ENCODE peak calls at places on chromosomes 13 and 19, in eight cellular contexts. D is choroid plexus epithelial cell; U is right lobe of liver; C is fibroblast of lung; Z is MM.1S; V is lower lobe of right lung; F is GM12865; Q is CD8-positive, alpha-beta T cell. G is an unnamed sample.

GRCh38 chr19:30001794-30002193 is 59.8 kb downstream of the URI1 start:
- DNase-seq in D (peak; percentile 79), U (no peak), C (peak; percentile 2), Z (no peak), V (no peak), F (peak; percentile 7), Q (no peak), G (no peak)

GRCh38 chr19:55186080-55186479 is 6.0 kb upstream of the SYT5 start:
- DNase-seq in D (no peak), U (no peak), C (no peak), Z (no peak), V (no peak), F (no peak), Q (no peak), G (no peak)

GRCh38 chr13:25874907-25875306 is 176.9 kb downstream of the SHISA2 start:
- DNase-seq in D (no peak), U (no peak), C (no peak), Z (no peak), V (no peak), F (no peak), Q (peak; percentile 66), G (peak; percentile 68)

GRCh38 chr13:106567421-106568224 is at the start of gene ARGLU1:
- DNase-seq in D (peak; percentile 95), U (peak; percentile 94), C (peak; percentile 86), Z (peak; percentile 95), V (peak; percentile 95), F (peak; percentile 95), Q (peak; percentile 97), G (peak; percentile 88)

GRCh38 chr19:18286973-18287635 is 5.7 kb upstream of the JUND start:
- DNase-seq in D (no peak), U (no peak), C (no peak), Z (no peak), V (no peak), F (no peak), Q (no peak), G (no peak)

GRCh38 chr13:30017880-30018279 is 167.5 kb upstream of the UBL3 start:
- DNase-seq in D (peak; percentile 24), U (no peak), C (no peak), Z (no peak), V (no peak), F (no peak), Q (no peak), G (no peak)

GRCh38 chr13:71087006-71087405 is 780.0 kb downstream of the DACH1 start:
- DNase-seq in D (no peak), U (no peak), C (no peak), Z (no peak), V (no peak), F (no peak), Q (no peak), G (no peak)

GRCh38 chr19:34662919-34663318 is 14.0 kb downstream of the SCGB2B2 start:
- DNase-seq in D (peak; percentile 33), U (no peak), C (no peak), Z (peak; percentile 80), V (no peak), F (peak; percentile 56), Q (peak; percentile 33), G (no peak)

GRCh38 chr13:24270639-24271131 is 38.7 kb upstream of the C1QTNF9 start:
- DNase-seq in D (peak; percentile 62), U (peak; percentile 78), C (peak; percentile 62), Z (no peak), V (peak; percentile 83), F (peak; percentile 85), Q (peak; percentile 65), G (peak; percentile 85)

GRCh38 chr19:19043481-19043880 is 10.1 kb downstream of the ARMC6 start:
- DNase-seq in D (no peak), U (no peak), C (no peak), Z (no peak), V (no peak), F (no peak), Q (no peak), G (no peak)

GRCh38 chr13:27481766-27482165 is 31.4 kb upstream of the MTIF3 start:
- DNase-seq in D (peak; percentile 63), U (peak; percentile 68), C (no peak), Z (peak; percentile 24), V (peak; percentile 63), F (peak; percentile 28), Q (no peak), G (no peak)

GRCh38 chr13:70173236-70173959 is 65.1 kb upstream of the KLHL1 start:
- DNase-seq in D (peak; percentile 1), U (no peak), C (peak; percentile 13), Z (no peak), V (no peak), F (no peak), Q (no peak), G (no peak)

GRCh38 chr19:35932291-35932936 is 3.8 kb upstream of the LRFN3 start:
- DNase-seq in D (no peak), U (no peak), C (no peak), Z (no peak), V (no peak), F (no peak), Q (no peak), G (no peak)

GRCh38 chr13:112165712-112166111 is 98.8 kb downstream of the SOX1 start:
- DNase-seq in D (no peak), U (no peak), C (no peak), Z (no peak), V (no peak), F (no peak), Q (no peak), G (no peak)

GRCh38 chr19:54707932-54708331 is 16.3 kb upstream of the KIR3DL3 start:
- DNase-seq in D (no peak), U (no peak), C (no peak), Z (peak; percentile 50), V (no peak), F (peak; percentile 75), Q (peak; percentile 23), G (no peak)

GRCh38 chr13:29359181-29359580 is 236.3 kb downstream of the SLC7A1 start:
- DNase-seq in D (no peak), U (no peak), C (no peak), Z (no peak), V (no peak), F (no peak), Q (no peak), G (no peak)

GRCh38 chr19:2507109-2507508 is 31.2 kb downstream of the GADD45B start:
- DNase-seq in D (peak; percentile 67), U (peak; percentile 77), C (peak; percentile 48), Z (no peak), V (no peak), F (no peak), Q (peak; percentile 26), G (peak; percentile 75)

GRCh38 chr19:4669723-4670480 is at the start of gene MYDGF:
- DNase-seq in D (peak; percentile 94), U (peak; percentile 95), C (peak; percentile 84), Z (peak; percentile 96), V (peak; percentile 97), F (peak; percentile 96), Q (peak; percentile 92), G (peak; percentile 91)

GRCh38 chr19:34959021-34959420 is 5.0 kb downstream of the ZNF792 start:
- DNase-seq in D (no peak), U (no peak), C (no peak), Z (no peak), V (no peak), F (no peak), Q (no peak), G (no peak)

DNA sequence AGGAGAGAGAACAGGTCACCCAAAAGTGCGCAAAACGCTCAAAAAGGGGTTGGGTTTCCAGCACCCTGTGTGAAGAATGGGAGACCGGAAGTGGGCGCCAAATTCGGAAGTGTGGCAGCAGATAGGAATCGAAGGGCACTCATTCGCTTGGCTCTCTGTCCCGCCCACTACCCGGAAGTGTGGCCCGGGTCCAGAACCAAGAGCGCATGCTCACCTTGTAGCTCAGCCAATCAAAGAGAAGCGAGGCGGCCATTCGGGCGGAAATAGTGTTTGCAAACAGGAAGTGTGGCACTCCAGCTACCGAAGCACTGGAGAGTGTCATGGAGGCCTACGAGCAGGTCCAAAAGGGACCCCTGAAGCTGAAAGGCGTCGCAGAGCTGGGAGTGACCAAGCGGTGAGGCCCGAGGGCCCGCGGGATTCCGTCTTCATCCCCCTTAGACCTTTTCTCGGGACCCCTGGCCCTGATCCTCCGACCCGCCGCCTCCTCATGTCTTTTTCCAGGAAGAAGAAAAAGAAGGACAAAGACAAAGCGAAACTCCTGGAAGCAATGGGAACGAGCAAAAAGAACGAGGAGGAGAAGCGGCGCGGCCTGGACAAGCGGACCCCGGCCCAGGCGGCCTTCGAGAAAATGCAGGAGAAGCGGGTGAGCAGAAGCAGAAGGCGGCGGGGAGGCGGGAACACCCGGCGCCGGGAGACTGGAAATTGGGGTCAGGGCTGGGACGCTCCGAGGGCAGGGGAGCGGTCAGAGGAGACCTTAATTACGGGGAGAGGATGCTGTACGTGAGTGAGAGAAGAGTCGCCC is at the start of gene FAM32A:
- DNase-seq in D (peak; percentile 99), U (peak; percentile 99), C (peak; percentile 99), Z (peak; percentile 99), V (peak; percentile 98), F (peak; percentile 100), Q (peak; percentile 98), G (peak; percentile 99)
- TF ChIP-seq CTCF in D (peak; percentile 62), U (peak; percentile 48), C (no peak), Z (no peak), V (peak; percentile 36), F (no peak), Q (peak; percentile 49), G (no peak)

GRCh38 chr19:6925801-6926751 is 38.7 kb downstream of the ADGRE1 start:
- DNase-seq in D (no peak), U (no peak), C (no peak), Z (peak; percentile 65), V (no peak), F (peak; percentile 67), Q (no peak), G (no peak)
- TF ChIP-seq CTCF in D (no peak), U (no peak), C (no peak), Z (peak; percentile 70), V (no peak), F (peak; percentile 15), Q (no peak), G (peak; percentile 47)

GRCh38 chr19:8610041-8610927 is at the start of gene ADAMTS10:
- DNase-seq in D (peak; percentile 52), U (peak; percentile 60), C (peak; percentile 63), Z (no peak), V (no peak), F (no peak), Q (peak; percentile 38), G (no peak)

GRCh38 chr19:8610928-8611284 is 391 bp upstream of the ADAMTS10 start:
- DNase-seq in D (no peak), U (no peak), C (no peak), Z (no peak), V (no peak), F (no peak), Q (no peak), G (no peak)

GRCh38 chr19:8608858-8609209 is 1.7 kb downstream of the ADAMTS10 start:
- DNase-seq in D (no peak), U (no peak), C (no peak), Z (no peak), V (no peak), F (no peak), Q (no peak), G (no peak)

GRCh38 chr19:8611391-8611883 is 922 bp upstream of the ADAMTS10 start:
- DNase-seq in D (no peak), U (no peak), C (peak; percentile 35), Z (no peak), V (no peak), F (no peak), Q (no peak), G (no peak)

GRCh38 chr19:8609210-8610040 is 1.1 kb downstream of the ADAMTS10 start:
- DNase-seq in D (peak; percentile 70), U (peak; percentile 68), C (peak; percentile 85), Z (no peak), V (peak; percentile 75), F (no peak), Q (peak; percentile 24), G (no peak)
- TF ChIP-seq CTCF in D (peak; percentile 40), U (peak; percentile 8), C (peak; percentile 14), Z (no peak), V (peak; percentile 23), F (no peak), Q (no peak), G (no peak)

GRCh38 chr19:47891923-47892666 is 6.0 kb upstream of the SULT2A1 start:
- DNase-seq in D (peak; percentile 43), U (peak; percentile 91), C (peak; percentile 12), Z (no peak), V (no peak), F (no peak), Q (no peak), G (no peak)
- TF ChIP-seq CTCF in D (no peak), U (no peak), C (no peak), Z (no peak), V (no peak), F (no peak), Q (no peak), G (no peak)